ENCODE peak calls at places on chromosome 11, in five cellular contexts. F, L, A, G and J are unnamed samples.

GRCh38 chr11:103170865-103171264 is 61.6 kb downstream of the DYNC2H1 start:
- ATAC-seq in F (no peak), A (peak), L (no peak), G (no peak), J (no peak)

GRCh38 chr11:117843666-117844484 is 19.3 kb upstream of the FXYD2 start:
- ATAC-seq in F (peak), A (no peak), L (peak), G (peak), J (peak)

GRCh38 chr11:72787262-72788104 is 6.4 kb downstream of the STARD10 start:
- ATAC-seq in G (no peak), A (no peak), F (peak), L (no peak), J (no peak)

GRCh38 chr11:119029340-119030028 is 1.2 kb downstream of the SLC37A4 start:
- ATAC-seq in F (no peak), A (no peak), G (peak), L (peak), J (no peak)

GRCh38 chr11:122140535-122140934 is 24.5 kb upstream of the BLID start:
- ATAC-seq in G (no peak), L (no peak), F (no peak), A (no peak), J (no peak)

GRCh38 chr11:31910950-31911576 is 99.9 kb upstream of the PAX6 start:
- ATAC-seq in A (no peak), F (no peak), G (no peak), L (no peak), J (no peak)

GRCh38 chr11:102186836-102187235 is 76.6 kb downstream of the YAP1 start:
- ATAC-seq in F (no peak), G (no peak), A (no peak), L (no peak), J (no peak)

GRCh38 chr11:123173040-123173855 is 21.8 kb downstream of the CLMP start:
- ATAC-seq in F (no peak), L (no peak), A (no peak), G (no peak), J (no peak)

GRCh38 chr11:15893080-15893492 is 463.3 kb downstream of the SOX6 start:
- ATAC-seq in L (no peak), F (no peak), G (no peak), A (no peak), J (peak)

GRCh38 chr11:19244621-19245020 is 3.9 kb upstream of the E2F8 start:
- ATAC-seq in L (no peak), A (no peak), F (no peak), G (no peak), J (no peak)

GRCh38 chr11:109371444-109372176 is 50.4 kb upstream of the C11orf87 start:
- ATAC-seq in A (no peak), L (no peak), G (no peak), F (no peak), J (no peak)